ENCODE peak calls at places on chromosomes 1 and 21, in ten cellular contexts. O is PC-9, L is lung, H is tibial artery, I is transverse colon, X is stomach, R is breast epithelium, C is left lung, P is mucosa of descending colon, W is heart right ventricle. S is an unnamed sample. For H3K4me1, the result is how much of the 10 kb centered on the place peaks cover.

GRCh38 chr1:223714849-223715709 is 2.7 kb downstream of the CAPN2 start:
- DNase-seq in O (peak), L (no peak), H (peak), I (peak), X (no peak), R (no peak), C (peak), P (no peak), W (no peak), S (no peak)

GRCh38 chr1:96999191-96999590 is 277.6 kb downstream of the PTBP2 start:
- DNase-seq in O (peak), L (no peak), H (no peak), I (no peak), X (no peak), R (no peak), C (no peak), P (no peak), W (no peak), S (no peak)

GRCh38 chr1:7679873-7680790 is 91.0 kb upstream of the VAMP3 start:
- DNase-seq in O (no peak), L (no peak), H (no peak), I (peak), X (peak), R (no peak), C (no peak), P (peak), W (peak), S (peak)

GRCh38 chr1:191852907-191853306 is 305.4 kb upstream of the RGS18 start:
- DNase-seq in O (no peak), L (no peak), H (no peak), I (no peak), X (no peak), R (no peak), C (no peak), P (no peak), W (no peak), S (no peak)

GRCh38 chr1:147514233-147514632 is 27.1 kb upstream of the BCL9 start:
- DNase-seq in O (peak), L (no peak), H (no peak), I (no peak), X (no peak), R (no peak), C (no peak), P (no peak), W (no peak), S (no peak)

GRCh38 chr21:16195476-16195875 is 465.7 kb downstream of the USP25 start:
- DNase-seq in O (no peak), L (no peak), H (no peak), I (no peak), X (no peak), R (no peak), C (no peak), P (no peak), W (no peak), S (no peak)

GRCh38 chr1:37850352-37850955 is 8.9 kb downstream of the MTF1 start:
- DNase-seq in O (peak), L (no peak), H (no peak), I (no peak), X (no peak), R (no peak), C (no peak), P (no peak), W (no peak), S (no peak)

GRCh38 chr21:44982558-44983244 is 42.9 kb downstream of the SLX9 start:
- DNase-seq in O (no peak), L (peak), H (peak), I (no peak), X (peak), R (no peak), C (no peak), P (peak), W (peak), S (no peak)

GRCh38 chr1:223410036-223410435 is 16.8 kb downstream of the CCDC185 start:
- DNase-seq in O (no peak), L (no peak), H (no peak), I (no peak), X (no peak), R (no peak), C (no peak), P (no peak), W (no peak), S (no peak)

GRCh38 chr1:87796521-87796920 is 467.8 kb downstream of the LMO4 start:
- DNase-seq in O (no peak), L (peak), H (no peak), I (no peak), X (no peak), R (no peak), C (no peak), P (no peak), W (no peak), S (no peak)

GRCh38 chr1:31297273-31298247 is 728 bp downstream of the ZCCHC17 start:
- DNase-seq in O (peak), L (no peak), H (no peak), I (no peak), X (no peak), R (no peak), C (no peak), P (no peak), W (no peak), S (no peak)

GRCh38 chr21:19900149-19900548 is 1098.1 kb upstream of the NCAM2 start:
- DNase-seq in O (no peak), L (no peak), H (no peak), I (no peak), X (no peak), R (no peak), C (no peak), P (no peak), W (no peak), S (no peak)
- TF ChIP-seq CTCF in O (no peak), L (no peak), H (no peak), I (no peak), X (no peak), R (no peak), C (no peak), P (no peak), W (no peak), S (no peak)

DNA sequence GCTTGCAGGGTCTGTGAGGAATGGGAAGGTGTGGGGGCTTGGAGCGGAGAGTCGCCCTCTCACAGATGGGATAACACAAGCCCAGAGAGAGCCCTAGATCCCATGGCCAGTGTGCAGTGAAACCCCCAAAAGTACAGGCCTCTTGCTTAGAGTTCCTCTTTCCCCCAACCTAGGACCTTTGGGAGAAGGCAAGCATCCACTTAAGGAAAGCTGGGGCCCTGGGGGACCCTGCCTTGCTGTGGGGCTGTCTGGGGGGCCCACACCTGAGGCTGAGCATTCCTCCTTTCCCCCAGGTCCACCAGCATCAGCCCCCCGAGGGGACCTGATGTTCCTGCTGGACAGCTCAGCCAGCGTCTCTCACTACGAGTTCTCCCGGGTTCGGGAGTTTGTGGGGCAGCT is 1.1 kb downstream of the VWA1 start:
- DNase-seq in O (no peak), L (no peak), H (no peak), I (no peak), X (no peak), R (no peak), C (no peak), P (no peak), W (no peak), S (no peak)
- H3K4me1 ChIP-seq in O (under half), L (under half), H (under half), I (half or more), X (half or more), R (half or more), C (under half), P (half or more), W (under half), S (half or more)

DNA sequence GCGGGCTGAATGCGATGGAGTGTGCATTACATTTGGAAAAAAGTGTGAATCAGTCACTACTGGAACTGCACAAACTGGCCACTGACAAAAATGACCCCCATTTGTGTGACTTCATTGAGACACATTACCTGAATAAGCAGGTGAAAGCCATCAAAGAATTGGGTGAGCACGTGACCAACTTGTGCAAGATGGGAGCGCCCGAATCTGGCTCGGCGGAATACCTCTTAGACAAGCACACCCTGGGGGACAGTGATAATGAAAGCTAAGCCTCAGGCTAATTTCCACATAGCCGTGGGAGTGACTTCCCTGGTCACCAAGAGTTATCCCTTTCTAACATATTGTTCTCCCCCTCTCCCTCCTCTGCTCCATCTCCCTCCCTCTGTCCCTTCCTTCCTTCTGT is 47.7 kb upstream of the RHOU start:
- DNase-seq in O (peak), L (no peak), H (no peak), I (no peak), X (no peak), R (no peak), C (no peak), P (no peak), W (no peak), S (no peak)
- TF ChIP-seq CTCF in O (no peak), L (no peak), H (no peak), I (no peak), X (no peak), R (no peak), C (no peak), P (no peak), W (no peak), S (no peak)

GRCh38 chr1:26082020-26082350 is 14.6 kb upstream of the TRIM63 start:
- DNase-seq in O (no peak), L (no peak), H (no peak), I (no peak), X (no peak), R (no peak), C (no peak), P (no peak), W (no peak), S (no peak)
- H3K4me1 ChIP-seq in O (half or more), L (under half), H (under half), I (under half), X (under half), R (under half), C (under half), P (under half), W (under half), S (under half)

GRCh38 chr1:201944002-201944401 is 2.3 kb downstream of the LMOD1 start:
- DNase-seq in O (no peak), L (no peak), H (no peak), I (no peak), X (no peak), R (no peak), C (no peak), P (no peak), W (no peak), S (no peak)

GRCh38 chr1:201944639-201945038 is 1.7 kb downstream of the LMOD1 start:
- DNase-seq in O (no peak), L (no peak), H (no peak), I (no peak), X (no peak), R (no peak), C (no peak), P (no peak), W (no peak), S (no peak)

GRCh38 chr1:201946224-201946908 is at the start of gene LMOD1:
- DNase-seq in O (no peak), L (peak), H (peak), I (peak), X (peak), R (peak), C (peak), P (peak), W (peak), S (peak)

GRCh38 chr1:201945863-201946223 is 505 bp downstream of the LMOD1 start:
- DNase-seq in O (no peak), L (no peak), H (no peak), I (no peak), X (no peak), R (no peak), C (no peak), P (no peak), W (no peak), S (no peak)

DNA sequence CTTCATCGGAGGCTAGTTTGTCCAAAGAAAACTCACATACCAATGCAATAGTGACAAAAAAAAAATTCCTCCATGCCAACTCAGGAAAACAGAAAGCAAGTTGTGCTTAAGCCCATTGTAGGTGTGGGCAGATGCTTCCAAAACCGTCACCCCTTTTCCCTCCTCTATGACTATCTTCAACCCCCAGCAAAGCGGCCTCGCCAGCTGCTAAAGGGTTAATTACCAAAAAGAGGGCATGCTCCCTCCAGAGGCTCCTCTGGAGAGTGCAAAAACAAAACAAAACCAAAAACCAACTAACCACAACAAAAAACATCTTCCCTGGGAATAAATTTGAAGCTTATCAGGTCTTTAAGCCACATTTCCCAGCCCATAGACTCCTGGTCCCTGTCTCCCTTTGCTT is 1.2 kb downstream of the LMOD1 start:
- DNase-seq in O (no peak), L (no peak), H (no peak), I (no peak), X (no peak), R (no peak), C (no peak), P (no peak), W (no peak), S (no peak)
- TF ChIP-seq CTCF in O (peak), L (no peak), H (peak), I (peak), X (no peak), R (no peak), C (no peak), P (no peak), W (peak), S (no peak)

DNA sequence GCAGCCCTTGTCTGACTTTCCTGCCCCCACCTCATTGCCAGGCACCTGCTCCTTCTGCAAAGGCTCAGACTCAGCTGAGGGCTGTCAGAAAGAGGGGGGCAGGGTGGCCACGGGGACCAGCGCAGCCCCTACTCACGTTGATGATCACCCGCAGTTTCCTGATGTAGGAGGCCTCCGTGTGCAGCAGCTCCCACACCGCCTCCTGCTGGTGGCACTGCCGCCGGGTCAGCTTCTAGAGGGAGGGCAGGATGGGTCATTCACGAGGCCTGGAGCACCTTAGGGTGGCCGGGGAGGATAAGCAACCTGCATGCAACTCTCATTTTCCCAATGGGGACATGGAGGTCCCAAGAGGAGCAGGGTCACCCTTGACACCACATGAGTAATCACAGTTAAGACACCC is 6.4 kb upstream of the TNFRSF25 start:
- DNase-seq in O (no peak), L (no peak), H (no peak), I (no peak), X (no peak), R (no peak), C (no peak), P (no peak), W (no peak), S (no peak)
- H3K4me1 ChIP-seq in O (under half), L (under half), H (under half), I (under half), X (under half), R (under half), C (under half), P (under half), W (under half), S (under half)

GRCh38 chr1:8809342-8809736 is 8.1 kb downstream of the RERE start:
- DNase-seq in O (no peak), L (no peak), H (no peak), I (no peak), X (no peak), R (no peak), C (no peak), P (no peak), W (no peak), S (no peak)

GRCh38 chr1:8813016-8813763 is 4.2 kb downstream of the RERE start:
- DNase-seq in O (no peak), L (no peak), H (no peak), I (no peak), X (no peak), R (no peak), C (no peak), P (no peak), W (no peak), S (no peak)

GRCh38 chr1:8813991-8814390 is 3.4 kb downstream of the RERE start:
- DNase-seq in O (no peak), L (no peak), H (no peak), I (no peak), X (no peak), R (no peak), C (no peak), P (no peak), W (no peak), S (no peak)

GRCh38 chr1:8814870-8815269 is 2.6 kb downstream of the RERE start:
- DNase-seq in O (no peak), L (no peak), H (no peak), I (no peak), X (no peak), R (no peak), C (no peak), P (no peak), W (no peak), S (no peak)

DNA sequence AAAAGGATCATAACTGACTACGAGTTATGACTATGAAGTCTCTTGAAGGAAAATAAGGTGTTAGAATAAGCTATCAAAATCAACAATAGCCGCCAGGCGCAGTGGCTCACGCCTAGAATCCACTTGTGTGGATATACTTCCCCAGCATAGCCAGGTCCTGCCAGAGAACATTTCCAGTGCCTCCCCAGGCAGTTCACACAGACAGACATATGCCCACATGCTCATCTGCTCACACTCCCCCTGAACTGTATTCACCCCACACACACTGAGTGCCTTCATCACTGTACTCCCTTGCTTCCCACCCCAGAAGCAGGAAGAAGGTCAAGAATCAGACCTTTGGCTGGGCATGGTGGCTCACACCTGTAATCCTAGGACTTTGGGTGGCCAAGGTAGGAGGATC is 6.5 kb downstream of the RERE start:
- DNase-seq in O (no peak), L (no peak), H (no peak), I (no peak), X (no peak), R (no peak), C (no peak), P (no peak), W (no peak), S (no peak)
- TF ChIP-seq CTCF in O (no peak), L (no peak), H (no peak), I (no peak), X (no peak), R (no peak), C (no peak), P (no peak), W (no peak), S (no peak)

S was measured in pancreas.